ENCODE peak calls at places on chromosomes 12 and 14, in eight cellular contexts. X is PC-3; I is naive thymus-derived CD4-positive, alpha-beta T cell; R is NCI-H1436; W is GM23338; Q is A172; F is vagina; V is testis. H is an unnamed sample.
A peak's percentile ranks its signal among the peaks of the same experiment; 100 is the strongest.

GRCh38 chr14:34038358-34039057 is 87.6 kb upstream of the EGLN3 start:
- DNase-seq in V (no peak), R (no peak), X (no peak), I (no peak), W (no peak), F (no peak), Q (no peak), H (no peak)

GRCh38 chr14:24430143-24430681 is 458 bp downstream of the KHNYN start:
- DNase-seq in W (peak; percentile 68), Q (no peak), F (peak; percentile 90), X (peak; percentile 62), I (peak; percentile 58), R (no peak), V (peak; percentile 87), H (no peak)

GRCh38 chr14:55589171-55589570 is 9.2 kb downstream of the KTN1 start:
- DNase-seq in I (no peak), W (no peak), V (no peak), X (peak; percentile 41), R (no peak), Q (no peak), F (no peak), H (no peak)

GRCh38 chr14:66503532-66503931 is 4.4 kb upstream of the GPHN start:
- DNase-seq in I (no peak), V (no peak), W (no peak), Q (no peak), F (no peak), X (no peak), R (no peak), H (no peak)

GRCh38 chr14:104879201-104879982 is 14.3 kb downstream of the CEP170B start:
- DNase-seq in I (no peak), Q (no peak), R (no peak), F (no peak), X (no peak), V (no peak), W (no peak), H (no peak)

GRCh38 chr12:121330692-121331091 is 21.5 kb downstream of the ANAPC5 start:
- DNase-seq in I (no peak), X (no peak), W (no peak), R (no peak), V (no peak), Q (no peak), F (no peak), H (no peak)

GRCh38 chr12:131783915-131784541 is 44.2 kb upstream of the MMP17 start:
- DNase-seq in F (no peak), W (peak; percentile 79), Q (peak; percentile 89), I (no peak), X (peak; percentile 84), R (no peak), V (no peak), H (no peak)

GRCh38 chr14:89721991-89722390 is 232.5 kb downstream of the EFCAB11 start:
- DNase-seq in X (no peak), R (no peak), Q (no peak), W (no peak), F (no peak), V (no peak), I (no peak), H (no peak)

GRCh38 chr12:14961466-14962155 is at the start of gene ARHGDIB:
- DNase-seq in F (no peak), R (no peak), X (no peak), I (peak; percentile 91), V (peak; percentile 39), Q (no peak), W (peak; percentile 34), H (peak; percentile 57)

GRCh38 chr14:35682802-35683201 is 126.3 kb downstream of the RALGAPA1 start:
- DNase-seq in F (no peak), Q (no peak), X (no peak), R (no peak), V (no peak), W (no peak), I (no peak), H (no peak)

GRCh38 chr14:65483647-65484046 is 71.1 kb downstream of the FUT8 start:
- DNase-seq in R (no peak), X (peak; percentile 57), I (no peak), F (no peak), W (no peak), V (no peak), Q (peak; percentile 3), H (no peak)

GRCh38 chr14:71956920-71957563 is 24.8 kb downstream of the RGS6 start:
- DNase-seq in R (no peak), X (no peak), Q (no peak), V (no peak), F (no peak), W (no peak), I (no peak), H (no peak)

GRCh38 chr14:26888592-26888991 is 290.8 kb upstream of the NOVA1 start:
- DNase-seq in X (no peak), W (no peak), Q (no peak), F (no peak), R (no peak), I (no peak), V (no peak), H (no peak)

GRCh38 chr12:13005649-13006048 is 5.6 kb upstream of the HEBP1 start:
- DNase-seq in Q (no peak), V (no peak), I (no peak), F (no peak), X (no peak), W (peak; percentile 36), R (no peak), H (no peak)